ENCODE peak calls at places on chromosomes 3 and 15, in nine cellular contexts. V is mammary epithelial cell; J is tibial artery; A is CD8-positive, alpha-beta T cell; R is Caco-2; Z is endodermal cell; Y is HCT116; C is colonic mucosa; L is AG10803. P is an unnamed sample.
A peak's percentile ranks its signal among the peaks of the same experiment; 100 is the strongest.

GRCh38 chr3:73552700-73553099 is 72.0 kb downstream of the PDZRN3 start:
- DNase-seq in V (peak; percentile 17), J (no peak), A (no peak), R (no peak), Z (no peak), Y (no peak), C (no peak), L (no peak), P (peak; percentile 31)

GRCh38 chr15:43268111-43269105 is 1.7 kb upstream of the TGM5 start:
- DNase-seq in V (no peak), J (no peak), A (no peak), R (peak; percentile 19), Z (peak; percentile 82), Y (no peak), C (no peak), L (peak; percentile 17), P (peak; percentile 17)

GRCh38 chr3:50179710-50180109 is 11.7 kb upstream of the GNAT1 start:
- DNase-seq in V (no peak), J (no peak), A (no peak), R (peak; percentile 60), Z (no peak), Y (no peak), C (no peak), L (no peak), P (no peak)

GRCh38 chr3:155747286-155747685 is 2.4 kb upstream of the PLCH1 start:
- DNase-seq in V (no peak), J (no peak), A (no peak), R (no peak), Z (no peak), Y (no peak), C (no peak), L (no peak), P (no peak)

GRCh38 chr3:46705751-46706572 is 4.8 kb downstream of the TMIE start:
- DNase-seq in V (no peak), J (peak; percentile 17), A (no peak), R (no peak), Z (peak; percentile 69), Y (no peak), C (peak; percentile 51), L (peak; percentile 83), P (peak; percentile 31)

GRCh38 chr3:189664311-189664710 is 33.1 kb downstream of the TP63 start:
- DNase-seq in V (peak; percentile 79), J (peak; percentile 27), A (no peak), R (no peak), Z (no peak), Y (no peak), C (no peak), L (peak; percentile 95), P (peak; percentile 97)

GRCh38 chr3:126782554-126782953 is 78.5 kb downstream of the CHCHD6 start:
- DNase-seq in V (peak; percentile 90), J (no peak), A (no peak), R (peak; percentile 37), Z (no peak), Y (peak; percentile 78), C (peak; percentile 71), L (peak; percentile 97), P (peak; percentile 96)

GRCh38 chr3:141753399-141753798 is 9.8 kb upstream of the GRK7 start:
- DNase-seq in V (no peak), J (no peak), A (no peak), R (no peak), Z (no peak), Y (no peak), C (no peak), L (no peak), P (no peak)

DNA sequence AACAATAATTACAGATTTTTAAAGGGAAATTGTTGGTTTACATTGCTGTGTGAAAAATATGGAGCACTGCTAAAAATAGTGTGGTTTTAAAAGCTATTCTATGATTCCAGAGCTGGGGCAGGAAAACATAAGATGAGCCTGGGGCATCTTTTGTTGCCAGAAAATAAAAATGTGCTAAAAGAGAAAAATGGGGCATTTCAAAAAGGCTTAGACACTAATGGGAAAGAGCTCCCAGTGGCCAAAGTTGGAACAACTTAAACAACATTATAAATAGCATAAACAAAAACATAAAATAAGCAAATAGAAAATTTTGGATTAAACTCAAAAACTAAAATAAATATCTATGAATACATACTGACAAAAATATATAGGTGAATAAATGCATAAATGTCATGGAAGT is 478.9 kb downstream of the NLGN1 start:
- DNase-seq in V (no peak), J (no peak), A (no peak), R (no peak), Z (no peak), Y (peak; percentile 7), C (no peak), L (no peak), P (no peak)
- TF ChIP-seq CTCF in V (peak; percentile 31), J (peak; percentile 7), A (no peak), R (peak; percentile 44), Z (peak; percentile 68), Y (peak; percentile 25), C (no peak), L (peak; percentile 28), P (peak; percentile 38)

GRCh38 chr3:7207092-7207491 is 346.2 kb downstream of the GRM7 start:
- DNase-seq in V (no peak), J (no peak), A (no peak), R (no peak), Z (no peak), Y (no peak), C (no peak), L (no peak), P (no peak)

GRCh38 chr3:7203969-7204847 is 343.3 kb downstream of the GRM7 start:
- DNase-seq in V (no peak), J (no peak), A (no peak), R (no peak), Z (no peak), Y (no peak), C (no peak), L (no peak), P (no peak)

GRCh38 chr3:7207928-7208327 is 347.0 kb downstream of the GRM7 start:
- DNase-seq in V (no peak), J (no peak), A (no peak), R (no peak), Z (no peak), Y (no peak), C (no peak), L (no peak), P (no peak)

GRCh38 chr3:7204848-7205156 is 343.9 kb downstream of the GRM7 start:
- DNase-seq in V (no peak), J (no peak), A (no peak), R (no peak), Z (no peak), Y (no peak), C (no peak), L (no peak), P (no peak)

DNA sequence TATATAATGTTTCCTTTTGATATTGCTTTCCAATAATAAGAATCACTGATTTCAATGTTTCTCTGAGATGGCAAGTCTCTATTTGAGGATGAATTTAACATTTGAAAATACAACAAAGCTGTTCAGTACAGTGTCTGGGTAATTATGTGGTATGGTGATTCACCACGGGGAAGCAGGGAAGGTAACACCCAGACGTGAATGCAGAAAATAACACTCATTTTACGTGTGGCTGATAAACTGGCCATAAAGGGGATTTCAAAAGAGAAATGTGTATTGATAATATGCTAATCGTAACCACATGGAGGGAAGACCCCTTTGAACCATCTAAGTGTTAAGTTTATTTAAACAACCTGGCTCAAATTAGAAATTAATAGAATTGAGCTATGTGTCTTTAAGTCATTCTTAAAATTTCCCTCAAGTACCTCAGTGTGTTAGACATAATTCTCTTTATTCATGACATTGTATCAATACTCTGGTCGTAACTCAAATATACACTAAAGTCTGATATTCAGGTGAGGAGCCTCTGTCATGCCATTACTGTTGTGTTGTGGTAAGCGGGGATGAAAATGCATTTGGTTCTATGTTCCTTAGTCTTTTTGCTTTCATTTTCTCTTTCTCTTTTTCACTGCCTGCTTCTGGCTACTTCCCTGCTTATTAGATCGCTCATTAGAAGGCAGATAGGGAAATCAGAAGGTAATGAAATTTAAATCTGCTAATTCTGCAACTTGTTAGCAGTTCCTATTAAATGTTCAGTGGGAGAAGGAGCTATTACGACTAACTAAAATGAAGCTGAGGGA is 344.8 kb downstream of the GRM7 start:
- DNase-seq in V (peak; percentile 38), J (no peak), A (no peak), R (no peak), Z (no peak), Y (no peak), C (no peak), L (no peak), P (no peak)
- H3K4me3 ChIP-seq in V (peak overlapping the region; percentile 38), J (no peak overlapping the region), A (no peak overlapping the region), R (no peak overlapping the region), Z (no peak overlapping the region), Y (no peak overlapping the region), C (no peak overlapping the region), L (no peak overlapping the region), P (no peak overlapping the region)

GRCh38 chr15:28018291-28019044 is 80.6 kb downstream of the OCA2 start:
- DNase-seq in V (no peak), J (no peak), A (no peak), R (no peak), Z (no peak), Y (no peak), C (peak; percentile 11), L (no peak), P (no peak)

GRCh38 chr15:28015855-28016254 is 83.3 kb downstream of the OCA2 start:
- DNase-seq in V (no peak), J (no peak), A (no peak), R (no peak), Z (no peak), Y (no peak), C (no peak), L (no peak), P (no peak)

GRCh38 chr15:28014623-28015200 is 84.4 kb downstream of the OCA2 start:
- DNase-seq in V (no peak), J (no peak), A (no peak), R (no peak), Z (no peak), Y (no peak), C (peak; percentile 7), L (no peak), P (no peak)

GRCh38 chr15:28019594-28020320 is 79.4 kb downstream of the OCA2 start:
- DNase-seq in V (no peak), J (no peak), A (no peak), R (no peak), Z (no peak), Y (no peak), C (peak; percentile 6), L (no peak), P (no peak)

DNA sequence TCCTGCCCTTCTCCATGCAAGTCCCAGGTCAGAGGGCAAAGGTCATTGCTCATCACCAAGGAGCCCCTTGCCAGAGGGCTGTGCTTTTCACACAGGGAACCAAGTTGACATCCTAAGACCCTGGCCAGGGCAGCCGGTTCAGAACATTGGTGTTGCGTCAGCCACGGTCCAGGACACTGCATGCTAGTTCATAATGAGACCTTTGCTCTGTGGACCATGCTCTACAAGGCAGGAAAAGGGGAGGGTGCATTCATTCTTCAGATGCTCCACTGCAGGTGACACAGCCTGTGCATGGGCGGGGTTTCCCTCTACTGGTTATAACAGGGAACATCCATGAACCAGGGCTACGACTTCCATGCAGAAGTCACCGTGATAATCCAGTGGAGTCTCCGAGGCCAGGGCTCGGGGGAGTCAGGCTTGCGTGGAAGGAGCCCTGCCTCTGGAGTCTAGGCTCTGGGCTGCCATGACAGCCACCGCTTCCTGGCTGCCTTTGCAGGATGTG is 81.6 kb downstream of the OCA2 start:
- DNase-seq in V (no peak), J (no peak), A (no peak), R (peak; percentile 73), Z (no peak), Y (no peak), C (peak; percentile 14), L (no peak), P (no peak)
- TF ChIP-seq CTCF in V (no peak), J (no peak), A (no peak), R (peak; percentile 51), Z (peak; percentile 53), Y (no peak), C (no peak), L (no peak), P (no peak)

GRCh38 chr3:130850846-130851245 is 43.0 kb upstream of the ATP2C1 start:
- DNase-seq in V (peak; percentile 67), J (no peak), A (no peak), R (no peak), Z (no peak), Y (no peak), C (no peak), L (no peak), P (peak; percentile 16)

GRCh38 chr3:130846181-130846580 is 47.7 kb upstream of the ATP2C1 start:
- DNase-seq in V (peak; percentile 75), J (no peak), A (no peak), R (no peak), Z (no peak), Y (no peak), C (no peak), L (no peak), P (no peak)

GRCh38 chr3:130849111-130849552 is 44.8 kb upstream of the ATP2C1 start:
- DNase-seq in V (peak; percentile 60), J (no peak), A (no peak), R (no peak), Z (no peak), Y (no peak), C (peak; percentile 79), L (no peak), P (no peak)

GRCh38 chr3:130854208-130854864 is 39.5 kb upstream of the ATP2C1 start:
- DNase-seq in V (no peak), J (no peak), A (no peak), R (no peak), Z (no peak), Y (no peak), C (no peak), L (no peak), P (no peak)

GRCh38 chr3:130850044-130850797 is 43.7 kb upstream of the ATP2C1 start:
- DNase-seq in V (peak; percentile 98), J (peak; percentile 26), A (peak; percentile 2), R (no peak), Z (no peak), Y (no peak), C (no peak), L (peak; percentile 10), P (peak; percentile 98)
- H3K4me3 ChIP-seq in V (peak overlapping the region; percentile 36), J (peak overlapping the region; percentile 43), A (no peak overlapping the region), R (no peak overlapping the region), Z (no peak overlapping the region), Y (no peak overlapping the region), C (no peak overlapping the region), L (no peak overlapping the region), P (no peak overlapping the region)

P was measured in fibroblast of the aortic adventitia.